ENCODE peak calls at places on chromosomes 12 and 14, in seven cellular contexts. D is upper lobe of right lung, K is right atrium auricular region, U is OCI-LY7, M is HFF-Myc, H is fibroblast of lung, E is PC-9. W is an unnamed sample.

GRCh38 chr12:64695550-64695949 is 63.7 kb downstream of the GNS start:
- DNase-seq in M (no peak), D (no peak), H (no peak), K (no peak), E (no peak), U (no peak), W (no peak)

GRCh38 chr12:1197264-1198018 is 206.4 kb downstream of the ERC1 start:
- DNase-seq in E (peak), M (no peak), U (no peak), K (no peak), D (no peak), H (peak), W (no peak)

GRCh38 chr12:105205322-105206048 is 30.5 kb downstream of the APPL2 start:
- DNase-seq in K (no peak), D (no peak), E (no peak), U (no peak), H (no peak), M (no peak), W (no peak)

GRCh38 chr12:18476866-18477265 is 215.5 kb downstream of the PIK3C2G start:
- DNase-seq in E (no peak), M (no peak), K (no peak), U (no peak), H (peak), D (no peak), W (no peak)

GRCh38 chr12:13980548-13981295 is 680 bp downstream of the GRIN2B start:
- DNase-seq in D (no peak), M (no peak), E (no peak), K (no peak), U (no peak), H (no peak), W (no peak)

GRCh38 chr14:55245657-55246268 is 25.5 kb upstream of the FBXO34 start:
- DNase-seq in H (peak), K (no peak), U (peak), E (no peak), M (no peak), D (no peak), W (no peak)

GRCh38 chr12:18068355-18068754 is 21.6 kb downstream of the RERGL start:
- DNase-seq in U (no peak), H (no peak), M (no peak), D (no peak), K (no peak), E (no peak), W (no peak)

GRCh38 chr12:101039848-101040531 is 170.0 kb downstream of the SLC5A8 start:
- DNase-seq in M (no peak), U (no peak), H (no peak), D (no peak), K (no peak), E (no peak), W (no peak)

GRCh38 chr12:52949413-52950331 is 754 bp downstream of the KRT18 start:
- DNase-seq in U (no peak), M (peak), D (peak), K (no peak), E (peak), H (peak), W (peak)

GRCh38 chr12:3227076-3227975 is 150.1 kb downstream of the TSPAN9 start:
- DNase-seq in U (no peak), K (no peak), H (no peak), M (no peak), D (no peak), E (no peak), W (no peak)
- TF ChIP-seq CTCF in U (no peak), K (no peak), H (no peak), M (no peak), D (no peak), E (no peak), W (no peak)

DNA sequence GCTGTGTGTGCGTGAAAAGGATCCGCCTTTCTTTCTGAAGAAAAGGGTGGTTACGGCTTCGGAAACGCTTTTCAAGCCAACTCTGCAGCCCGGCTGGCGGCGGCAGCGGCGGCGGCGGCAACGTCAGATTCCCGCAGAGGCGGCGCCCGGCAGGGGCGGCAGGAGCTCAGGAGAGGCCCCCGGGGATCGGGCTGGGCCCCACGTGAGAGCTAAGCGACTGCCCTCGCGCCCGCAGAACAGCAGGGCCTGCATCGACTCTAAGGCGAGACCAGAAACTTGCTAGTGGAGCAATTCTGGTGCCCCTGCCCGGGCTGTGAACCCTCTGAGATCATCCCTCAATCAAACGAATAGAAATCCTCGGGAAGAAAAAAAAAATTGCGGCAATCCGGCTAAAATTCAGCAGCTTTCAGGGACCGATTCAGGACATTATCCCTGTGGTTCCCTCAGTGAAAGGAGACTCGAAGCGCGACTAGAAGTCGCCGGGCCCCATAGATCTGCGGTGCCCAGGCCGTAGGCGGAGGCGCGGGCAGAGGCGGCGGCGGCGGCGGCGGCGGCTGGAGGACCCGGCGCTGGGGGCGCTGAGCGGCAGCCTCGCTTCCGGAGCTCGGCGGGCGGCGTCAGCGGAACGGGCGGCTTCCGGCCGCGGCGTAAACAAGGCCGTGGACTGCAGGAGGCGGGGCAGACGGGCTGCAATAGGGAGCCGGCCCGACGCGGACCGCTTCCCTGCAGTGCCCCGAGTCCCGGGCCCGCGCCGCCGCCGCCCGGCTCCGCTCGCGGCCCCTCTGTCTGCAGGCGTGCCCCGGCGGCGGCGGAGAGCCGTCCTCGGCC is at the start of gene KLHDC2:
- DNase-seq in U (peak), D (peak), E (peak), M (no peak), K (peak), H (peak), W (peak)
- TF ChIP-seq CTCF in U (peak), D (peak), E (peak), M (peak), K (peak), H (no peak), W (no peak)

GRCh38 chr12:108231909-108232434 is 102.9 kb downstream of the WSCD2 start:
- DNase-seq in U (no peak), H (no peak), K (no peak), M (no peak), D (no peak), E (no peak), W (no peak)

GRCh38 chr12:108236366-108236765 is 102.7 kb downstream of the CMKLR1 start:
- DNase-seq in U (no peak), D (no peak), H (no peak), M (no peak), E (no peak), K (no peak), W (no peak)

GRCh38 chr12:108232565-108232964 is 103.5 kb downstream of the WSCD2 start:
- DNase-seq in H (no peak), M (no peak), U (no peak), K (no peak), E (no peak), D (no peak), W (no peak)

GRCh38 chr12:108235231-108235959 is 103.7 kb downstream of the CMKLR1 start:
- DNase-seq in H (no peak), M (no peak), D (no peak), E (no peak), K (no peak), U (no peak), W (no peak)

DNA sequence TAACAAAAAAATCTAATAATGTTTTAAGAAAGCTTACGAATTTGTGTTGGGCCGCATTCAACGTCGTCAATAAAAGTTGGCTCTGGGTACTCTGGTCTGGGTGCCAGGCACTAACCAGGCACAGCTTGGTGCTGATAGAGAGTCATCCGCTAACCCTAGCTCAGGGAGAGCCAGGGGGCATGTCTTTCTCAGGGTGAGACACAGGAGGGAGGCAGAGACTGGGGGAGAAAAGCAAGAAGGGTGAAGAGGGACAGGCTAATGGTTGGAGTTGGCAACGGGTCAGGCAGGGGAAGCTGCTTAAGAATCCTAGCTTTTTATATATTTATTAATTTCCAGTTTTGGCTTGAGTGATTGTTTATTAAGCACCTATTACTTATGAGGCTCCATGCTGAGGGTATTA is 105.0 kb downstream of the CMKLR1 start:
- DNase-seq in M (no peak), U (no peak), H (peak), D (no peak), K (no peak), E (no peak), W (no peak)
- TF ChIP-seq CTCF in M (no peak), U (no peak), H (no peak), D (peak), K (no peak), E (no peak), W (no peak)

GRCh38 chr12:120719072-120719471 is 6.6 kb upstream of the ACADS start:
- DNase-seq in E (no peak), K (no peak), U (no peak), M (no peak), D (no peak), H (no peak), W (no peak)
- TF ChIP-seq CTCF in E (no peak), K (no peak), U (no peak), M (no peak), D (no peak), H (no peak), W (no peak)

GRCh38 chr14:90758959-90759358 is 57.3 kb downstream of the TTC7B start:
- DNase-seq in H (no peak), M (no peak), D (peak), E (no peak), K (peak), U (peak), W (peak)

GRCh38 chr14:90760055-90760444 is 56.2 kb downstream of the TTC7B start:
- DNase-seq in M (no peak), U (no peak), D (no peak), H (no peak), E (no peak), K (peak), W (no peak)

GRCh38 chr14:90759370-90760054 is 56.7 kb downstream of the TTC7B start:
- DNase-seq in D (no peak), U (peak), K (peak), M (no peak), H (no peak), E (no peak), W (no peak)

GRCh38 chr14:90758028-90758889 is 58.0 kb downstream of the TTC7B start:
- DNase-seq in H (peak), M (peak), E (peak), K (peak), D (peak), U (peak), W (peak)

DNA sequence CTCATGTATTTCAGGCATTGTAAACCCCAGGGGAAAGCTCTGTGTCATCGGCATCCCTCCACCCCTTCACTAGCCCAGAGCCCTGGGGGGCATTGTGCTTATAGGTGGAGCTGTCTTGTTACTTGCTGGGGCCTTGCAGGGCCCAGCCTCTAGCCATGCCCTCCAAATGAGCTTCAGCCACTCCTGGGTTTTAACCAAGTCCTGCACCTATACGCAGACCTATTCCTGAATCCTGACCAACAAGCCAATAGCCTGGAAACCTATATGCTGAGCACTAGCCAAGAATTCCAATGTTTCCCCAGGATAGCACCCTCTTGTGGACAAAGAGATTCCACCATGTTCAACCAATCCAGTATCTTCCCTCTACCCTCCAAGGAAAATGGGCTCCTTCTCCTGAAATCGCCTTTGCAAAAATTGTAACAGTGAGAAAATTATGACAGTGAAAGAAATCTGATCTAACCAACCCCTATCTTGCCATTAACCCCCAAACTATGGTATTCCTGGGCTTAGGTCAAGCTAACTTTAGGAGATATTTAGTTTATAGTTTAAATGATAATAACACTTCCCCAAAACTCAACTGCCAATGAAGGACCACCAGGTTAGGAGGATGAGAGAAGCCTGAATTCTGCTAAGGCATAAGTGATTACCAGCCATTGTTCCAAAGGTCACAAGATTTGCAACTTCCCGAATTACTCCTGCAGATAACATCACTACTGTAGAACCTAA is 55.5 kb downstream of the TTC7B start:
- DNase-seq in U (peak), E (no peak), D (no peak), H (peak), M (no peak), K (peak), W (no peak)
- TF ChIP-seq CTCF in U (peak), E (peak), D (peak), H (peak), M (peak), K (peak), W (peak)

DNA sequence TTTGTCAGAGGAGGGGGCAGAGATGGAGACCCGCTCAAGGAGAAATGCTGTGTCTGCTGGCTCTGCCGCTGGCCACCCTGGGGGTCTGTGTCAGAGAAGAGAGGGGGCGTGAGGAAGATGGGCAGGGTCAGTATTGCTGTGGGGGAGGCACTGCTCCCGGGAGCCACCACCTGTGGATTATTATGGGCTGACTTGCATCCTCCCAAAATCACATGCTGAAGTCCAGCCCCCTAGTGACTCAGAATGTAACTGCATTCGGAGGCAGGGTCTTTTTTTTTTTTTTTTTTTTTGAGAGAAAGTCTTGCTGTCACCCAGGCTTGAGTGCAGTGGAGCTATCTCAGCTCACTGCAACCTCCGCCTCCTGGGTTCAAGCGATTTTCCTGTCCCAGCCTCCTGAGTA is 12.3 kb downstream of the ABCD4 start:
- DNase-seq in U (peak), M (no peak), H (peak), E (no peak), K (no peak), D (no peak), W (no peak)
- TF ChIP-seq CTCF in U (peak), M (peak), H (peak), E (peak), K (no peak), D (peak), W (peak)

DNA sequence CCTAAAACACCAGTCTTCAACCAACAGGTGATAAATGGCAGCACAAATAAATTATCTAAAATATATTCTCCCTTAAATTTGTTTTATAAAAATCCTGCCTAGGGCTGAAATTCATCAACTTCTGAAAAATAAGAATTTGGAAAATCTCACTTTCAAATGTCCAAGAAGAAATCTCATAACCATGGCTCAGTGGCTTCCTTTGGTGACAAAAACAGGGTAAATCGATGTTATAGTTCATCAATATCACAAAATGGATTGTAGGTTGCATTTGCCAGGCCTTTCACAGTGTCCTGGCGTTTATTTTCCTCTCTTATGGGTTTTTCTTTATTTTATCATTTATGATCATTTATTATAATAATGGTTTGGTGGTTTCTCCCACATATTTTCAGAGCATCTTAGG is 103.0 kb downstream of the PTGER2 start:
- DNase-seq in E (no peak), U (no peak), M (no peak), H (no peak), K (no peak), D (no peak), W (no peak)
- TF ChIP-seq CTCF in E (no peak), U (no peak), M (no peak), H (no peak), K (no peak), D (peak), W (no peak)

GRCh38 chr12:46266869-46267617 is 1.8 kb downstream of the SLC38A1 start:
- DNase-seq in H (peak), D (peak), U (peak), E (peak), M (no peak), K (no peak), W (no peak)

GRCh38 chr12:46265734-46266133 is 3.1 kb downstream of the SLC38A1 start:
- DNase-seq in D (no peak), M (no peak), E (no peak), H (no peak), K (no peak), U (no peak), W (no peak)

GRCh38 chr12:46267618-46268348 is 1.1 kb downstream of the SLC38A1 start:
- DNase-seq in E (no peak), H (peak), U (peak), M (no peak), K (no peak), D (no peak), W (no peak)

GRCh38 chr12:46265102-46265501 is 3.7 kb downstream of the SLC38A1 start:
- DNase-seq in M (no peak), H (no peak), U (no peak), D (no peak), K (no peak), E (no peak), W (no peak)

DNA sequence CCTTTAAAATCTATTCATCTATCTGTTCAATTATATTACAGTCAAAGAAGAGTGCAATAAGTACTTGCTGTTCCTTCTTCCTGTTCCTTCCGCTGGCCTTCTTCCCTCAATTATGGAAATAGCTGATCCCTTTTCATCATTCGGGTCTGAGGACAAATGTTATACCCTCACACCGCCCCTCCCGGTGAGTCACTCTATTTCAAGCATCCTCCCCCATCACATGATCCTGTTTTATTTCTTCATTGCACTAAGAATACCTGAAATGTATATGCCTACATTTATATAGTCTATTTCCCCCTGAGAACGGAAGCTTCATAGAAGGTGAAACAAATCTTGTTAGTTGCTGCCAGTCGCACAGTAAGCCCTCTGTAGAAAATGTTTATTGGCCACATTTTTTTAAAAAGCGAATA is 2.5 kb downstream of the SLC38A1 start:
- DNase-seq in E (peak), M (peak), D (no peak), H (peak), U (peak), K (no peak), W (no peak)
- TF ChIP-seq CTCF in E (no peak), M (no peak), D (no peak), H (no peak), U (peak), K (no peak), W (no peak)

W was measured in BJ.